ENCODE peak calls at places on chromosomes 5 and 9, in four cellular contexts. Q, G, A and E are unnamed samples. For H3K4me1, the result is how much of the 10 kb centered on the place peaks cover.

GRCh38 chr9:129197978-129198736 is 20.1 kb upstream of the IER5L start:
- DNase-seq in Q (no peak), G (peak), A (peak), E (peak)

GRCh38 chr5:21152611-21153010 is 1164.6 kb upstream of the CDH18 start:
- DNase-seq in G (no peak), Q (no peak), A (no peak), E (no peak)

GRCh38 chr5:673837-674629 is 19.1 kb downstream of the TPPP start:
- DNase-seq in G (peak), Q (no peak), A (no peak), E (no peak)

GRCh38 chr9:88358743-88359142 is 29.5 kb upstream of the SPIN1 start:
- DNase-seq in G (no peak), Q (no peak), A (no peak), E (no peak)

GRCh38 chr9:33443504-33444154 is 3.8 kb downstream of the AQP3 start:
- DNase-seq in G (no peak), Q (no peak), A (no peak), E (no peak)

GRCh38 chr5:164013077-164013670 is 507.8 kb downstream of the MAT2B start:
- DNase-seq in Q (peak), A (no peak), G (peak), E (peak)

GRCh38 chr5:142296914-142297417 is 27.9 kb downstream of the SPRY4 start:
- DNase-seq in G (peak), Q (no peak), A (no peak), E (no peak)

GRCh38 chr5:109412981-109413402 is 3.2 kb upstream of the PJA2 start:
- DNase-seq in G (no peak), A (no peak), Q (no peak), E (no peak)

GRCh38 chr9:74443036-74443750 is 53.9 kb upstream of the RORB start:
- DNase-seq in A (no peak), G (no peak), Q (no peak), E (no peak)

GRCh38 chr9:87464110-87464991 is 33.3 kb upstream of the DAPK1 start:
- DNase-seq in A (no peak), G (no peak), Q (no peak), E (no peak)

GRCh38 chr5:124649548-124650501 is 96.6 kb downstream of the ZNF608 start:
- DNase-seq in G (peak), A (peak), Q (peak), E (peak)

GRCh38 chr5:141960018-141960417 is 2.0 kb upstream of the PCDH12 start:
- DNase-seq in Q (no peak), G (no peak), A (no peak), E (no peak)

GRCh38 chr5:72817076-72817476 is 615 bp downstream of the TNPO1 start:
- DNase-seq in G (peak), Q (peak), A (peak), E (peak)

GRCh38 chr5:124677376-124677998 is 69.0 kb downstream of the ZNF608 start:
- DNase-seq in A (no peak), G (peak), Q (no peak), E (no peak)

GRCh38 chr5:154683101-154683757 is 71.9 kb upstream of the LARP1 start:
- DNase-seq in A (peak), G (no peak), Q (no peak), E (no peak)

GRCh38 chr9:136048560-136049411 is 46.3 kb downstream of the NACC2 start:
- DNase-seq in G (no peak), Q (no peak), A (no peak), E (no peak)

GRCh38 chr5:41641621-41642020 is 131.2 kb upstream of the PLCXD3 start:
- DNase-seq in Q (no peak), G (no peak), A (no peak), E (no peak)

GRCh38 chr9:133782157-133783130 is 44.3 kb upstream of the SARDH start:
- DNase-seq in G (peak), A (peak), Q (peak), E (peak)
- H3K4me1 ChIP-seq in G (under half), A (under half), Q (under half), E (under half)

GRCh38 chr5:96703384-96703910 is 41.3 kb downstream of the CAST start:
- DNase-seq in Q (peak), A (no peak), G (no peak), E (no peak)

GRCh38 chr5:96708600-96708999 is 46.4 kb downstream of the CAST start:
- DNase-seq in G (no peak), Q (no peak), A (no peak), E (no peak)

GRCh38 chr5:96706433-96707111 is 44.4 kb downstream of the CAST start:
- DNase-seq in A (no peak), G (no peak), Q (no peak), E (no peak)

GRCh38 chr5:96702503-96703383 is 40.6 kb downstream of the CAST start:
- DNase-seq in G (peak), A (peak), Q (peak), E (peak)

DNA sequence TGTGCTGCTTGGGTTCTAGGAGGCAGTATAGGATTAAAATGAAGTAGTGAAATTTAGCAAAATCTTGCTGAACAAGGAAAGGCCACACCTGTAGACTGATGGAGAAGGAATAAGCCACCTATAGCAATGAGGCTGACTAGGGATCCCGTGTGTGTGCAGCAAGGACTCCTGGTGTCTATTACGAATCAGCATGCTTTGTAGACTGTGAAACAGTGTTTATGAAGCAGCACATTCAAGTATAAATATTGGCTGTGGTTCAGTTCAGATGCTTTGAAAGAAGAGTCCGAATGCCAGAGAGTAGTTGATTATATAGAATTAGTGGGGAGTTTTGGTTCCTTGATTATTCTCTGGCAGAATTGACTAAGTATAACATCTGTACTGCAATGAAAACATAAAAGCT is 41.8 kb downstream of the CAST start:
- DNase-seq in G (no peak), A (no peak), Q (no peak), E (no peak)
- H3K27ac ChIP-seq in G (peak), A (peak), Q (peak), E (peak)

DNA sequence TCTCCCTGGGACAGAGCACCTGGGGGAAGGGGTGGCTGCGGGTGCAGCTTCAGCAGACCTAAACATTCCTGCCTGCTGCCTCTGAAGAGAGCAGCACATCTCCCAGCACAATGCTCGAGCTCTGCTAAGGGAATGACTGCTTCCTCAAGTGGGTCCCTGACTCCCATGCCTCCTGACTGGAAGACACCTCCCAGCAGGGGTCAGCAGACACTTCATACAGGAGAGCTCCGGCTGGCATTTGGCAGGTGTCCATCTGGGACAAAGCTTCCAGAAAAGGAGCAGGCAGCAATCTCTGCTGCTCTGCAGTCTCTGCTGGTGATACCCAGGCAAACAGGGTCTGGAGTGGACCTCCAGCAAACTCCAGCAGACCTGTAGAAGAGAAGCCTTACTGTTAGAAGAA is 77.2 kb downstream of the SLCO6A1 start:
- DNase-seq in G (peak), A (no peak), Q (no peak), E (no peak)
- TF ChIP-seq CTCF in G (no peak), A (no peak), Q (no peak), E (no peak)

GRCh38 chr5:133938039-133938821 is 30.2 kb downstream of the C5orf15 start:
- DNase-seq in G (no peak), A (no peak), Q (peak), E (no peak)
- H3K4me1 ChIP-seq in G (under half), A (under half), Q (under half), E (under half)

DNA sequence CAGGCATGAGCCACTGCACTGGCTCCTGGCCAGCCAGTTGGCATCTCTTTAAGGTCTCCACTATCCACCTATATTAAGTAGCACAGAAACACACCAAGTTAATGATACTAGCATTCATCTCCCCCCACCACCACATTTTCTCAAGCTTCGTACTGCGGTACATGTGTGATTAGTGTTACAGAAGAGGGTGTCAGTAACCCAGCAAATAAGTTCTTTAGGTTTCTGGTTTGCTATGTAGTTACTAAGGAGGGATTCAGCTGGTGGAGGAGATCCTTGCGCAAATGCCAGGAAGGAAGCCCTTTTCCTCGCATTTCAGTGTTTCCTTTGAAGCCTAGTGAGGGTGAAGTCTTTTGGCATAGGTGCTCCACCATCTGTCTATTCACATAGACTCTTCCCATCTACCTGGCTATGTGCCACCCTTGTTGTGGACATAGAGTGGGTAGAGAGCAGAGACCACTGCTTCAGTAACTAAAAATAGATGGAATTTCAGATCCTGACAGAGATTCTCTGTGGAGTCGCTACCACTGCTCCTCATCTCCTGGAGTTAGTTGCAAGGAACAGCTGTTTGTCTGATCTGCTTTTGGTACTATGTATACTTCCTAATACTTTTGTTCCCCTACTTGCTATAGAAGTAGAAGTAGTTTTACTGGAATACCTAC is 16.7 kb downstream of the UBE2D2 start:
- DNase-seq in A (no peak), Q (no peak), G (no peak), E (no peak)
- H3K27ac ChIP-seq in A (no peak), Q (no peak), G (no peak), E (no peak)